ENCODE peak calls at places on chromosome 10, in six cellular contexts. One of them, this sample, is unnamed.

GRCh38 chr10:624605-625334 is 64.7 kb downstream of the DIP2C start:
- DNase-seq in OCI-LY7: no peak
- DNase-seq in heart right ventricle: peak
- DNase-seq in BJ: peak
- DNase-seq in epithelial cell of esophagus: peak
- DNase-seq in pancreas: peak
- DNase-seq in this sample: no peak

GRCh38 chr10:122374859-122375721 is 582 bp downstream of the PLEKHA1 start:
- DNase-seq in OCI-LY7: peak
- DNase-seq in heart right ventricle: peak
- DNase-seq in BJ: no peak
- DNase-seq in epithelial cell of esophagus: peak
- DNase-seq in pancreas: peak
- DNase-seq in this sample: peak

GRCh38 chr10:92714152-92714836 is 24.5 kb downstream of the HHEX start:
- DNase-seq in OCI-LY7: peak
- DNase-seq in heart right ventricle: no peak
- DNase-seq in BJ: no peak
- DNase-seq in epithelial cell of esophagus: no peak
- DNase-seq in pancreas: no peak
- DNase-seq in this sample: no peak

GRCh38 chr10:21531164-21531563 is 2.9 kb upstream of the MLLT10 start:
- DNase-seq in OCI-LY7: no peak
- DNase-seq in heart right ventricle: no peak
- DNase-seq in BJ: no peak
- DNase-seq in epithelial cell of esophagus: no peak
- DNase-seq in pancreas: no peak
- DNase-seq in this sample: no peak

GRCh38 chr10:120508393-120508792 is 51.4 kb downstream of the PLPP4 start:
- DNase-seq in OCI-LY7: no peak
- DNase-seq in heart right ventricle: no peak
- DNase-seq in BJ: no peak
- DNase-seq in epithelial cell of esophagus: peak
- DNase-seq in pancreas: no peak
- DNase-seq in this sample: no peak

GRCh38 chr10:96833220-96834001 is 1.3 kb downstream of the LCOR start:
- DNase-seq in OCI-LY7: peak
- DNase-seq in heart right ventricle: no peak
- DNase-seq in BJ: no peak
- DNase-seq in epithelial cell of esophagus: peak
- DNase-seq in pancreas: peak
- DNase-seq in this sample: no peak

GRCh38 chr10:92387289-92387940 is 96.4 kb downstream of the MARCHF5 start:
- DNase-seq in OCI-LY7: peak
- DNase-seq in heart right ventricle: no peak
- DNase-seq in BJ: no peak
- DNase-seq in epithelial cell of esophagus: peak
- DNase-seq in pancreas: no peak
- DNase-seq in this sample: no peak

GRCh38 chr10:61899997-61900828 is 1.3 kb upstream of the ARID5B start:
- DNase-seq in OCI-LY7: peak
- DNase-seq in heart right ventricle: peak
- DNase-seq in BJ: no peak
- DNase-seq in epithelial cell of esophagus: peak
- DNase-seq in pancreas: no peak
- DNase-seq in this sample: peak

GRCh38 chr10:104300002-104300735 is 31.2 kb downstream of the GSTO2 start:
- DNase-seq in OCI-LY7: no peak
- DNase-seq in heart right ventricle: no peak
- DNase-seq in BJ: peak
- DNase-seq in epithelial cell of esophagus: no peak
- DNase-seq in pancreas: no peak
- DNase-seq in this sample: no peak

GRCh38 chr10:34996843-34997242 is 93.3 kb downstream of the CUL2 start:
- DNase-seq in OCI-LY7: no peak
- DNase-seq in heart right ventricle: no peak
- DNase-seq in BJ: peak
- DNase-seq in epithelial cell of esophagus: peak
- DNase-seq in pancreas: no peak
- DNase-seq in this sample: no peak

GRCh38 chr10:74821501-74821900 is 4.9 kb upstream of the KAT6B start:
- DNase-seq in OCI-LY7: no peak
- DNase-seq in heart right ventricle: no peak
- DNase-seq in BJ: no peak
- DNase-seq in epithelial cell of esophagus: no peak
- DNase-seq in pancreas: no peak
- DNase-seq in this sample: no peak

GRCh38 chr10:17453377-17454091 is 861 bp downstream of the ST8SIA6 start:
- DNase-seq in OCI-LY7: no peak
- DNase-seq in heart right ventricle: peak
- DNase-seq in BJ: no peak
- DNase-seq in epithelial cell of esophagus: peak
- DNase-seq in pancreas: peak
- DNase-seq in this sample: no peak

GRCh38 chr10:129933456-129934092 is 30.5 kb downstream of the EBF3 start:
- DNase-seq in OCI-LY7: no peak
- DNase-seq in heart right ventricle: no peak
- DNase-seq in BJ: no peak
- DNase-seq in epithelial cell of esophagus: no peak
- DNase-seq in pancreas: peak
- DNase-seq in this sample: no peak

GRCh38 chr10:8992009-8992408 is 937.5 kb downstream of the GATA3 start:
- DNase-seq in OCI-LY7: no peak
- DNase-seq in heart right ventricle: no peak
- DNase-seq in BJ: no peak
- DNase-seq in epithelial cell of esophagus: no peak
- DNase-seq in pancreas: no peak
- DNase-seq in this sample: no peak

GRCh38 chr10:96831200-96831866 is 765 bp upstream of the LCOR start:
- DNase-seq in OCI-LY7: peak
- DNase-seq in heart right ventricle: no peak
- DNase-seq in BJ: no peak
- DNase-seq in epithelial cell of esophagus: no peak
- DNase-seq in pancreas: no peak
- DNase-seq in this sample: no peak

GRCh38 chr10:68871105-68871711 is 29.9 kb upstream of the DDX50 start:
- DNase-seq in OCI-LY7: no peak
- DNase-seq in heart right ventricle: no peak
- DNase-seq in BJ: no peak
- DNase-seq in epithelial cell of esophagus: no peak
- DNase-seq in pancreas: no peak
- DNase-seq in this sample: no peak

GRCh38 chr10:481636-482035 is 207.8 kb downstream of the DIP2C start:
- DNase-seq in OCI-LY7: no peak
- DNase-seq in heart right ventricle: no peak
- DNase-seq in BJ: no peak
- DNase-seq in epithelial cell of esophagus: no peak
- DNase-seq in pancreas: no peak
- DNase-seq in this sample: no peak

GRCh38 chr10:69439350-69439739 is 11.9 kb upstream of the TSPAN15 start:
- DNase-seq in OCI-LY7: no peak
- DNase-seq in heart right ventricle: no peak
- DNase-seq in BJ: no peak
- DNase-seq in epithelial cell of esophagus: peak
- DNase-seq in pancreas: no peak
- DNase-seq in this sample: no peak

GRCh38 chr10:114943000-114943399 is 5.0 kb downstream of the TRUB1 start:
- DNase-seq in OCI-LY7: no peak
- DNase-seq in heart right ventricle: no peak
- DNase-seq in BJ: no peak
- DNase-seq in epithelial cell of esophagus: no peak
- DNase-seq in pancreas: no peak
- DNase-seq in this sample: no peak

GRCh38 chr10:114937962-114938817 is at the start of gene TRUB1:
- DNase-seq in OCI-LY7: peak
- DNase-seq in heart right ventricle: peak
- DNase-seq in BJ: peak
- DNase-seq in epithelial cell of esophagus: peak
- DNase-seq in pancreas: peak
- DNase-seq in this sample: peak

GRCh38 chr10:114938818-114939193 is 811 bp downstream of the TRUB1 start:
- DNase-seq in OCI-LY7: no peak
- DNase-seq in heart right ventricle: no peak
- DNase-seq in BJ: no peak
- DNase-seq in epithelial cell of esophagus: no peak
- DNase-seq in pancreas: no peak
- DNase-seq in this sample: no peak

GRCh38 chr10:114940735-114941134 is 2.7 kb downstream of the TRUB1 start:
- DNase-seq in OCI-LY7: no peak
- DNase-seq in heart right ventricle: no peak
- DNase-seq in BJ: no peak
- DNase-seq in epithelial cell of esophagus: peak
- DNase-seq in pancreas: no peak
- DNase-seq in this sample: no peak
- H3K4me3 ChIP-seq in OCI-LY7: no peak
- H3K4me3 ChIP-seq in heart right ventricle: peak
- H3K4me3 ChIP-seq in BJ: no peak
- H3K4me3 ChIP-seq in epithelial cell of esophagus: no peak
- H3K4me3 ChIP-seq in pancreas: no peak
- H3K4me3 ChIP-seq in this sample: no peak

DNA sequence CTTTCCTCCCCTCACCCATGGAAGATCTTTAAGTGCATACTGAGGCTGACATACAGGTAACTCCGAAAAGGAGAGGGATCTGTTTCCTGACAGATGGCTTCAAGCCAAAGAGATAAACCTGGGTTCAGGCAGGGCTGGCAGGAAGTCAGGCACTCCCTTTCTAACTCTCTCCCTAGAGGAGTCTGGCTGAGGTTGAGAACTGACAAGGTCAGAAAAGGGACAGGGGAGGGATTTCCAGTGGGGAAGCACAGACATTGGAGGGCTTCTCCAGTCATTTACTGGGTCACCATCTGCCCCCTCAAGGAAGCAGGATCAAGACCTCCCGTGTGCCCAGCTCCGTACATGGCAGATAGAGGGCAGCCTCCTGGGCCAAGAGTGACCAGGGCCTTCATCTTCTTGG is 31.6 kb downstream of the TLX1 start:
- DNase-seq in OCI-LY7: no peak
- DNase-seq in heart right ventricle: no peak
- DNase-seq in BJ: no peak
- DNase-seq in epithelial cell of esophagus: no peak
- DNase-seq in pancreas: no peak
- DNase-seq in this sample: no peak
- TF ChIP-seq CTCF in OCI-LY7: no peak
- TF ChIP-seq CTCF in heart right ventricle: no peak
- TF ChIP-seq CTCF in BJ: no peak
- TF ChIP-seq CTCF in epithelial cell of esophagus: no peak
- TF ChIP-seq CTCF in pancreas: no peak
- TF ChIP-seq CTCF in this sample: no peak

DNA sequence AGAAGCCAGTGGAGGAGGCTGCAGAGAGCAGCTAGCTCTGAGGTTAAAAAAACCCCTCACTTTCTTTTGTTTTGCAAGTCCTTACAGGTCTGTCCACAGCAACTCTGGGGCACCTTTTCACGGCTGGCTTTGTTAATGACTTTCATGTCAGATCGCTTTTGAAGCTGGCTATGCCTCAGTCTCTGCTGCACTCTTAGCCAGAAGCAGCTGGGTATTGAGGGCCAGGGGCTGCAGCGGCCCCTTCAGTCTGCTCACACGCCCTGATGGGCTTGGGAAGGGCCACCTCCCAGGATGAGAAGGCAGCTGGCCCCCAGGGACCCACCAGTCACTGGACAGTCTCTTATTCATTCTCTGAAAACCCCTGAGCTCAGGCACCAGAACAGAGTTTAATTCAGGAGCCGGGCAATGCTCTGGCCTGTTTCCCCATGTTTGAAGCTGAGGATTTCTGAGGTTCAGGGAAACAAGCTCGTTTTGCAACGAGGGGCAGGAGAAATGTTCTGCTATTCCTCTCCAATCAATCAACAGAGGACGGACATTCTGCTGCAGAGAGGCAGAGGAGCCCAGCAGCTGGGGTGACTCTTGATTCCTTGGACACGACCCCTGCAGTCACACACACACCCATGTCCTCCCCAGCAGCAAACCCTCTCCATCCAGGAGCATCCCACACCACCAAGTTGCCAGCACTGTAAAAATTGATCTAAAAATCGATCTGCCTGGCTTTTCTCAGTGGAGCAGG is 31.0 kb downstream of the TRIM8 start:
- DNase-seq in OCI-LY7: no peak
- DNase-seq in heart right ventricle: no peak
- DNase-seq in BJ: no peak
- DNase-seq in epithelial cell of esophagus: peak
- DNase-seq in pancreas: peak
- DNase-seq in this sample: no peak
- H3K4me3 ChIP-seq in OCI-LY7: no peak
- H3K4me3 ChIP-seq in heart right ventricle: no peak
- H3K4me3 ChIP-seq in BJ: no peak
- H3K4me3 ChIP-seq in epithelial cell of esophagus: no peak
- H3K4me3 ChIP-seq in pancreas: no peak
- H3K4me3 ChIP-seq in this sample: no peak

DNA sequence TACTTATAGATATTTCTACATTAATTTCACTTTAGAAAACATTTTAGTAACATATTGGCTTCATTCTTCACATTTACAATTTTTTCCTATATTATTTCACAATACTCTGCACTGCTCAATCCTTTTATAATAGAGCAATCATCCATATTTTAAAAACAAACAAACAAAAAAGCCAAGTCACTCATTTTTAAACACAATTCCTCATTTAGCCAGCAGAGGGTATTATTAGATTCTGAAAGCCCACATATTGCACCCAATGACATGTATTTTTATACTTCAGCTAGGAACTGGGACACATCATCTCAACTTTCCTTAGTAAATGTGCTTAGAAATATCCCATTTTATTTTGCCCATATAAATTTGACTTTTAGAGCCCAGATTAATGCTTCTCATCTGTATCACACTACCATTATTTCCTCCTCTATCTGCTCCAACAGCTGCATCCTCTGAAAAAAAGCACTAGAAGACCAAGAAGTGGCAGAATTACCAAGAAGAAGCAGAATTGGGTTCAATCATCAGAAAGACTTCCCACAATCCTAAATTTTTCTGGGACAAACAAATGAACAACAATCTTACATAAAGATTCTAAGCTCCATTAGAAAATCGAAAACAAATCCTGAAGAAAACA is 29.5 kb downstream of the CTNNA3 start:
- DNase-seq in OCI-LY7: peak
- DNase-seq in heart right ventricle: no peak
- DNase-seq in BJ: no peak
- DNase-seq in epithelial cell of esophagus: peak
- DNase-seq in pancreas: no peak
- DNase-seq in this sample: no peak
- TF ChIP-seq CTCF in OCI-LY7: peak
- TF ChIP-seq CTCF in heart right ventricle: peak
- TF ChIP-seq CTCF in BJ: peak
- TF ChIP-seq CTCF in epithelial cell of esophagus: peak
- TF ChIP-seq CTCF in pancreas: peak
- TF ChIP-seq CTCF in this sample: peak